ENCODE peak calls at places on chromosome 12, in eight cellular contexts. R is epithelial cell of esophagus, O is Calu3, A is uterus, M is psoas muscle, F is body of pancreas, Z is HepG2, H is endothelial cell. K is an unnamed sample.

GRCh38 chr12:109925185-109925835 is 25.2 kb downstream of the TCHP start:
- DNase-seq in O (no peak), Z (no peak), M (no peak), R (no peak), F (no peak), H (no peak), A (no peak), K (no peak)

GRCh38 chr12:130602251-130602650 is 113.8 kb downstream of the RIMBP2 start:
- DNase-seq in F (no peak), R (no peak), H (no peak), M (no peak), A (no peak), O (no peak), Z (no peak), K (no peak)

GRCh38 chr12:12018454-12018853 is 52.3 kb upstream of the BCL2L14 start:
- DNase-seq in Z (no peak), O (no peak), M (no peak), A (no peak), H (no peak), F (no peak), R (peak; percentile 80), K (peak; percentile 26)

GRCh38 chr12:98154850-98155249 is 360.5 kb upstream of the TMPO start:
- DNase-seq in A (no peak), Z (peak; percentile 9), R (peak; percentile 13), M (no peak), F (no peak), H (peak; percentile 43), O (peak; percentile 61), K (peak; percentile 28)

GRCh38 chr12:9742665-9743064 is 9.8 kb upstream of the CLECL1 start:
- DNase-seq in R (no peak), F (no peak), O (peak; percentile 13), Z (no peak), M (no peak), H (no peak), A (no peak), K (no peak)

GRCh38 chr12:87332987-87333761 is 696.0 kb downstream of the C12orf50 start:
- DNase-seq in O (no peak), F (no peak), A (no peak), H (no peak), M (no peak), Z (no peak), R (no peak), K (peak; percentile 9)

GRCh38 chr12:50723870-50724269 is 40.0 kb upstream of the ATF1 start:
- DNase-seq in M (no peak), H (no peak), O (no peak), R (no peak), Z (no peak), F (no peak), A (no peak), K (no peak)

GRCh38 chr12:122336015-122336946 is 70.0 kb upstream of the VPS33A start:
- DNase-seq in A (no peak), H (peak; percentile 54), R (peak; percentile 39), F (peak; percentile 24), O (peak; percentile 57), Z (peak; percentile 23), M (no peak), K (peak; percentile 26)

DNA sequence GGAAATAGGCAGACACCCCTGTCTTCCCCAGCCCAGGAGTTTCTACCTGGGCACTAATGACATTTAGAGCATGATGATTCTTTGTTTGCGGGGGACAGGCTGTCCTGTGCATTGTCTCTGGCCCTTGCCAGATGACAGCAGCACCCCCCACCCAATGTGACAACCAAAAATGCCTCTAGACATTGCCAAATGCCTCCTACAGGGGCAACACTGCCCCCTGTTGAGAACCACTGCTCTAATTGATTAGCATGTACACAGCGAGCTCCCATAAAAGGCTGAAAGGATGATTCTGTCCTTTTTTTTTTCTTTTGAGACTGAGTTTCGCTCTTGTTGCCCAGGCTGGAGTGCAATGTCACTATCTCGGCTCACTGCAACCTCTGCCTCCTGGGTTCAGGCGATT is 50.5 kb downstream of the MAP1LC3B2 start:
- DNase-seq in A (no peak), F (no peak), O (peak; percentile 27), R (no peak), H (peak; percentile 50), Z (no peak), M (no peak), K (no peak)
- TF ChIP-seq CTCF in A (no peak), F (no peak), O (no peak), R (no peak), H (peak; percentile 32), Z (peak; percentile 47), M (no peak), K (peak; percentile 22)

GRCh38 chr12:96186902-96187301 is 7.3 kb upstream of the ELK3 start:
- DNase-seq in F (no peak), M (no peak), O (no peak), H (no peak), A (no peak), Z (no peak), R (no peak), K (no peak)
- TF ChIP-seq CTCF in F (no peak), M (no peak), O (no peak), H (no peak), A (no peak), Z (no peak), R (no peak), K (no peak)

GRCh38 chr12:712172-712863 is 40.1 kb upstream of the WNK1 start:
- DNase-seq in M (no peak), A (no peak), H (no peak), O (no peak), R (peak; percentile 68), F (no peak), Z (no peak), K (peak; percentile 57)
- TF ChIP-seq CTCF in M (no peak), A (no peak), H (no peak), O (no peak), R (no peak), F (no peak), Z (no peak), K (no peak)

DNA sequence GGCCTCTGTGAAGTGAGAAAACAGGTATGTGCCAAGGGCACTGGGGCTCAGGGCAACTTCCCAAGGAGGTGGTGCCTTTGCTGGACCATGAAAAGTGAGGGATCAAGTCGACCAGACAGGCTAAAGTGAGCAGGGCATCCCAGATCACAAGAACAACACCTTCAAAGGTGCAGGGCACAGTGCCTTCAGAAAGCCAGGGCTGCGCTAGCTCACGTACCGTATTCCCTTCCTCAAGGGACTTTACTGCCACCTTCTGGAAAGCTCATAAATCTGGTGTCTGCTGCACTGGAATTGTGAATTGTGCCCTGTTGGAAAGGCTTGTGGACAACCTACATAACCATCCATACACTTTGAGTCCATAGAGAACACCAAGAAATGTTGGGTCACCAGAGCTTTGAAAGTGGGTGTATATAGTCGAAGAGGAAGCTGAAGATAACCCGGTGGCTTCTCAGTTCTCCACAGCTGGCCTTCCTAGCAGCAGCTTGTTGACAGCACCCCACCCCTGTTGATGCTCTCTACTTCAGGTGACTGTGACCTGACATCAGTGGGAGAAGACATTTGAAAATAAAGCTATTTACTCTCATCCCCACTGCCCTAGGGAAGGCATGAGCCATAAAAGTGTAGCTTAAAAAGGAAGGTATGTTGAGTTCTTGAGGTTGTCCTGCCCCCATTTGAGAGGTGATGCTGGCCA is 24.5 kb downstream of the FIGNL2 start:
- DNase-seq in O (peak; percentile 45), F (peak; percentile 59), Z (peak; percentile 59), R (peak; percentile 76), H (peak; percentile 40), A (no peak), M (no peak), K (peak; percentile 54)
- TF ChIP-seq CTCF in O (no peak), F (peak; percentile 44), Z (peak; percentile 81), R (peak; percentile 78), H (peak; percentile 10), A (no peak), M (peak; percentile 46), K (peak; percentile 62)

GRCh38 chr12:14365294-14366210 is at the start of gene ATF7IP:
- DNase-seq in O (peak; percentile 95), M (peak; percentile 95), H (peak; percentile 93), F (peak; percentile 95), Z (peak; percentile 29), R (peak; percentile 98), A (peak; percentile 98), K (peak; percentile 99)
- TF ChIP-seq CTCF in O (no peak), M (no peak), H (no peak), F (no peak), Z (peak; percentile 3), R (peak; percentile 27), A (peak; percentile 19), K (peak; percentile 23)

DNA sequence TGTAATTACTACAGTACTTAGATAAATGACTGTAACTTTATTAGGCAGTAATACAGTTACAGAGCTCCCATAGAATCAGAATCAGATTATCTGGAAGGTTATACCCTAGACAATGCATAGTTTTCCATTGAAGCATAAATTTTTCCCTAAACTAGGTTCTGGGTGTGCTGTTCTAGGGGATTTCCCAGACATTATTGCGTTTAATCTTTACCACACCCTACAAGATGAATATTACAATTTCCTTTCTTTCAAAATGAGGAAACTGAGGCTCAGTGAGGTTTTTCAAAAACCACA is 114.3 kb downstream of the C12orf75 start:
- DNase-seq in A (no peak), M (no peak), F (no peak), H (no peak), O (no peak), Z (no peak), R (peak; percentile 65), K (no peak)
- TF ChIP-seq CTCF in A (no peak), M (no peak), F (no peak), H (no peak), O (no peak), Z (no peak), R (no peak), K (no peak)

GRCh38 chr12:15227004-15227679 is 5.9 kb upstream of the RERG start:
- DNase-seq in H (peak; percentile 51), M (peak; percentile 46), R (peak; percentile 70), F (peak; percentile 42), Z (peak; percentile 42), A (peak; percentile 52), O (peak; percentile 45), K (peak; percentile 65)
- TF ChIP-seq CTCF in H (peak; percentile 72), M (peak; percentile 66), R (peak; percentile 80), F (peak; percentile 46), Z (peak; percentile 46), A (peak; percentile 48), O (peak; percentile 67), K (peak; percentile 85)